ENCODE peak calls at places on chromosome 3, in five cellular contexts. Z, G, U, R and L are unnamed samples.

GRCh38 chr3:6113338-6113737 is 747.6 kb upstream of the GRM7 start:
- DNase-seq in Z (no peak), G (no peak), U (no peak), R (no peak), L (no peak)

GRCh38 chr3:70861855-70862254 is 549.4 kb upstream of the MDFIC2 start:
- DNase-seq in Z (no peak), G (no peak), U (no peak), R (no peak), L (no peak)

GRCh38 chr3:194312186-194312742 is 38.9 kb downstream of the CPN2 start:
- DNase-seq in Z (no peak), G (no peak), U (no peak), R (no peak), L (peak)

GRCh38 chr3:16137044-16137443 is 37.4 kb upstream of the GALNT15 start:
- DNase-seq in Z (no peak), G (no peak), U (no peak), R (no peak), L (no peak)

GRCh38 chr3:104750581-104750980 is 616.1 kb upstream of the ALCAM start:
- DNase-seq in Z (no peak), G (no peak), U (no peak), R (no peak), L (no peak)

GRCh38 chr3:23888617-23889228 is 28.1 kb downstream of the NKIRAS1 start:
- DNase-seq in Z (no peak), G (no peak), U (no peak), R (no peak), L (no peak)

GRCh38 chr3:44439499-44440295 is 37.8 kb downstream of the ZNF445 start:
- DNase-seq in Z (no peak), G (peak), U (peak), R (peak), L (peak)

GRCh38 chr3:66239513-66240135 is 18.8 kb downstream of the SLC25A26 start:
- DNase-seq in Z (no peak), G (no peak), U (no peak), R (no peak), L (no peak)

GRCh38 chr3:58008140-58009025 is at the start of gene FLNB:
- DNase-seq in Z (no peak), G (peak), U (peak), R (peak), L (peak)

GRCh38 chr3:62832569-62832968 is 42.6 kb downstream of the CADPS start:
- DNase-seq in Z (no peak), G (no peak), U (no peak), R (no peak), L (no peak)

GRCh38 chr3:62065985-62066693 is 307.2 kb downstream of the FEZF2 start:
- DNase-seq in Z (no peak), G (no peak), U (no peak), R (no peak), L (no peak)

GRCh38 chr3:181859518-181859917 is 147.8 kb downstream of the SOX2 start:
- DNase-seq in Z (no peak), G (no peak), U (no peak), R (no peak), L (no peak)

GRCh38 chr3:68295457-68295856 is 636.9 kb downstream of the TAFA4 start:
- DNase-seq in Z (no peak), G (no peak), U (no peak), R (no peak), L (no peak)

GRCh38 chr3:20023663-20024417 is 11.8 kb upstream of the PP2D1 start:
- DNase-seq in Z (no peak), G (no peak), U (peak), R (no peak), L (peak)

GRCh38 chr3:118447326-118447725 is 587.3 kb downstream of the IGSF11 start:
- DNase-seq in Z (no peak), G (no peak), U (no peak), R (no peak), L (no peak)

GRCh38 chr3:186418601-186419238 is 56.7 kb upstream of the DGKG start:
- DNase-seq in Z (no peak), G (no peak), U (no peak), R (no peak), L (no peak)

GRCh38 chr3:160815280-160815679 is 59.2 kb downstream of the PPM1L start:
- DNase-seq in Z (no peak), G (no peak), U (no peak), R (no peak), L (no peak)

GRCh38 chr3:111033470-111034108 is 38.0 kb upstream of the NECTIN3 start:
- DNase-seq in Z (no peak), G (no peak), U (no peak), R (no peak), L (no peak)

GRCh38 chr3:98855811-98856400 is 45.6 kb downstream of the DCBLD2 start:
- DNase-seq in Z (peak), G (no peak), U (no peak), R (no peak), L (no peak)

GRCh38 chr3:129435367-129435766 is 4.4 kb downstream of the MBD4 start:
- DNase-seq in Z (no peak), G (no peak), U (no peak), R (no peak), L (no peak)

GRCh38 chr3:111112913-111113312 is 41.3 kb downstream of the NECTIN3 start:
- DNase-seq in Z (no peak), G (no peak), U (no peak), R (no peak), L (no peak)

GRCh38 chr3:143783856-143784370 is 64.4 kb downstream of the SLC9A9 start:
- DNase-seq in Z (no peak), G (no peak), U (no peak), R (no peak), L (no peak)

GRCh38 chr3:143784446-143784845 is 63.8 kb downstream of the SLC9A9 start:
- DNase-seq in Z (no peak), G (no peak), U (no peak), R (no peak), L (no peak)

DNA sequence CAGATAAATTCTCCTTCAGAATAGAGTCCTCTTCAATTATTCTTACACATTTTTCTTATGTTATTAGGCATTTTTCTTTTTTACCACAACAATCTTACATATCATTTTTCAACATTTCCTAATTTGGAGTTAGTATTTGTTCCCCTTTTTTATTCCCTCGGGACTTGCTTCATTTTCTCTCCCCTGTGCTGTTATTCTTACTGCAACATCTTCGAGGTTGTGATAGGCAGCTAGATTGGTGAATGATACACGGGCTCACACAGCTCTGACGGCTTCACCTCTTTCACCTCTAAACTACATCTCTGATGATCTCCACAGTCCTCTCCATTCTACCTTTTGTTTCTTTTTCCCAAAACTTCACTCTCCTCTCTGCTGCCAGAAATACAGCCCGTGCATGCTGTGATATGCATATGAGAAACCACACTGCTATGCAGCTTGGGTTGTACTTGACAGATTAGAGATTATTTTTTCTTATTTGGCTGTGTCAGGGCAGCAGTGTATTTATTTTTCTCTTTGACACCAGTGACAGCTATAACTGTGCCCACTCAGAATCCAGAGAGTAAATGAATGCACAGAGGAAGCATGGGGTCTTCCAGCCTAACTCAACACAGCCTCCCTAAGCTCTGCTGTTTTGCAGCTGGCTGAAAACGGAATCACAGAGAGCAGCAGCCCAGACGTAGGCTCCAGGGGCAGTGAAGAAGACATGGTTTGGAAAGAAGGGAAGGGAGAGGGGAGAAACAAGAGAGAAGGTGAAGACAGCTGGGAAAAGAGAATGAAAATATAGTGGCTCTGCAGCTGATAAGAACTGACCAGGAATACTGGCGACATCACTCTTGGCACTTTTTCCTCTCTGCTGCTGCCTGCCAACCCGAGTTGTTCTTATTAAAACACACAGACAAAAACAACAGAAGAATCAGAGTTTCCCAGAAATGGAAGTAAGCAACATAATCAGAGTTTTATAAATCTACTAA is 61.8 kb downstream of the SLC9A9 start:
- DNase-seq in Z (no peak), G (no peak), U (peak), R (no peak), L (no peak)
- H3K4me3 ChIP-seq in Z (no peak), G (no peak), U (peak), R (no peak), L (no peak)

GRCh38 chr3:169914321-169914720 is 2.9 kb downstream of the SAMD7 start:
- DNase-seq in Z (peak), G (no peak), U (no peak), R (no peak), L (no peak)
- H3K4me3 ChIP-seq in Z (no peak), G (no peak), U (no peak), R (no peak), L (no peak)

GRCh38 chr3:113948015-113948917 is 453 bp downstream of the ZDHHC23 start:
- DNase-seq in Z (no peak), G (peak), U (peak), R (peak), L (peak)

GRCh38 chr3:113947372-113948014 is at the start of gene ZDHHC23:
- DNase-seq in Z (peak), G (peak), U (peak), R (peak), L (peak)

DNA sequence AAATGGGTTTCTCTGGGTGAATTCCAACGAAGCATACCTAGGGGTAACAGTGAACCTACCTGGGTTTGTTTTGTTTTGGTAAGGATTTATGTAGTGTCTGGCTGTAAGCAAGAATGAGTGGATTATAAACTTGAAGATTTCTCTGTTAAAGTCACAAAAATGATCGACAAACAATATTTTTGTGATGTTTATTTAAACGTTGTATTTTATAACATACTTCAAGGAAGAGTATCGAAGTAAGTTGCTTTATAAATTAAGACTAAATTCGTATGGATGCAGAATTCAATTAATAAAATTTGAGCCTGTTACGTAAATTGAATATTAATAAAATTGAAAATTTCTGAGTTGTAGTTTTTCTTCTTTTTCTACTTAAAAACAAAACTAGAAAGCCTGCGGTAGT is 982 bp upstream of the ZDHHC23 start:
- DNase-seq in Z (no peak), G (no peak), U (no peak), R (no peak), L (no peak)
- H3K4me3 ChIP-seq in Z (peak), G (no peak), U (no peak), R (peak), L (peak)

GRCh38 chr3:14848906-14849305 is 30.1 kb downstream of the FGD5 start:
- DNase-seq in Z (no peak), G (no peak), U (no peak), R (no peak), L (no peak)

GRCh38 chr3:14849831-14850230 is 31.1 kb downstream of the FGD5 start:
- DNase-seq in Z (no peak), G (no peak), U (no peak), R (peak), L (no peak)

GRCh38 chr3:14846481-14846880 is 27.7 kb downstream of the FGD5 start:
- DNase-seq in Z (no peak), G (no peak), U (no peak), R (no peak), L (no peak)

GRCh38 chr3:14845826-14846225 is 27.1 kb downstream of the FGD5 start:
- DNase-seq in Z (no peak), G (no peak), U (no peak), R (no peak), L (no peak)

GRCh38 chr3:14847613-14848541 is 29.1 kb downstream of the FGD5 start:
- DNase-seq in Z (peak), G (no peak), U (no peak), R (peak), L (no peak)
- H3K4me3 ChIP-seq in Z (peak), G (no peak), U (no peak), R (no peak), L (no peak)

DNA sequence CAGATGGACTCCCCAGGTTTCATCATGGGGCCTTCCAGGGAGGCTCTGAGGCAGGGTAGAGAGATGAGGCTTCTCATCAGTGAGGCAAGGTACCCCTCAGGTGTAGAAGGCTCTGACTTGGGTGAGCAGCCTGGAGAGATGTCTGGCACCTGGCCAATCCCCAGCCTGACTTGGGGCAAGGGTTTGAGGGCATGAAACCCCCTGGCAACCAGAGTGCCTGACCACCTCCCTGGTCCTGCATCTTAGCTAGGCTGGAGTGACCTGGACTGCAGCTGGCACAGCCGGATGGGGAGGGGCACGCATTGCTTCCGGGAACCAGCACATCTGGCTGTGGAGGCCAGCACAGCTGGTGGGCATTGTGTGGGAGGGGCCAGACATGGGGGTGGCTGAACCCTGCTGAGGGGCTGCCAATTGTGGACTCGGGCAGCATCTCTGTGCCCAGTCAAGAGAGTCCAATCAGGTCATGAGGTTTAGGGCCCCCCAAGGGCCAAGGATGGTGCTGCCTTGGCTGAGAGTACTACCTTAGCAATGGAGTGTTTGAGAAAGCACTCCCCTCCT is 1.9 kb downstream of the ZBTB47 start:
- DNase-seq in Z (no peak), G (no peak), U (peak), R (peak), L (no peak)
- H3K4me3 ChIP-seq in Z (peak), G (no peak), U (peak), R (peak), L (no peak)

GRCh38 chr3:46693897-46694235 is 387 bp upstream of the ALS2CL start:
- DNase-seq in Z (no peak), G (peak), U (peak), R (peak), L (no peak)
- H3K4me3 ChIP-seq in Z (peak), G (peak), U (peak), R (peak), L (peak)

GRCh38 chr3:43290961-43291360 is 4.6 kb downstream of the SNRK start:
- DNase-seq in Z (no peak), G (no peak), U (no peak), R (no peak), L (no peak)
- H3K4me3 ChIP-seq in Z (no peak), G (peak), U (no peak), R (peak), L (no peak)

GRCh38 chr3:86990734-86991481 is at the start of gene VGLL3:
- DNase-seq in Z (no peak), G (no peak), U (peak), R (peak), L (peak)

GRCh38 chr3:86989611-86990010 is 1.3 kb downstream of the VGLL3 start:
- DNase-seq in Z (no peak), G (no peak), U (no peak), R (no peak), L (no peak)

GRCh38 chr3:86991482-86991815 is 500 bp upstream of the VGLL3 start:
- DNase-seq in Z (no peak), G (no peak), U (no peak), R (no peak), L (no peak)

GRCh38 chr3:86988986-86989385 is 2.0 kb downstream of the VGLL3 start:
- DNase-seq in Z (no peak), G (no peak), U (no peak), R (no peak), L (no peak)

DNA sequence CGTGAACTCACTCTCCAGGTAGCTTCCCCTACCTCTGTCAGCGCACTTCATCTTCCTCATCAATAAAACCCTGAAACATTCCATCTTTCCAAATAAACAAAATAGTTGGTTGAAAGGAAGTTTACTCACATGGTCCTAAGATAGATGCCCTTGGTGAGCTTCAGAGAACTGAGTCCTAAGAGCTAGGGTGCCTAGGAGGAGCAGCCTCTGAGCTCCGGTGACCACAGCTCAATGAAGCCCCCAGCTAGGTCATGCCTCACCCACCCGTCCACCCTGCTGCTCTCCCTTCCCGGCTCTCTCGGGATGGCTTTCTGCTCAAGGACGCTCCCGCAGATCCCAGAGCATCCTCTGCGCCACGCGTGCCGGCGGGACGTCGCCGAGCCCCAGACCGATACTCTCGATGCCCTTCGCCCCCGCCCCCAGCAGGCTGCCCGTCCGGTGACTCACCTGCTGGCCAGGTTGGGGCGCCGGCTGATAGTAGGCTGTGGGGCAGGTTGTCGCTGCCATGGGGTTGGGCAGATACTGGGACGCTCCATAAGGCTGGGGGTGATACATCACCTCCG is 697 bp downstream of the VGLL3 start:
- DNase-seq in Z (no peak), G (no peak), U (peak), R (peak), L (peak)
- H3K4me3 ChIP-seq in Z (peak), G (no peak), U (peak), R (peak), L (peak)

GRCh38 chr3:171809513-171810277 is 588 bp downstream of the PLD1 start:
- DNase-seq in Z (no peak), G (peak), U (peak), R (no peak), L (peak)

GRCh38 chr3:171812811-171813210 is 2.5 kb upstream of the PLD1 start:
- DNase-seq in Z (no peak), G (no peak), U (no peak), R (no peak), L (no peak)

GRCh38 chr3:171811913-171812321 is 1.6 kb upstream of the PLD1 start:
- DNase-seq in Z (no peak), G (no peak), U (no peak), R (no peak), L (no peak)

GRCh38 chr3:171810278-171811058 is at the start of gene PLD1:
- DNase-seq in Z (no peak), G (peak), U (peak), R (peak), L (peak)

DNA sequence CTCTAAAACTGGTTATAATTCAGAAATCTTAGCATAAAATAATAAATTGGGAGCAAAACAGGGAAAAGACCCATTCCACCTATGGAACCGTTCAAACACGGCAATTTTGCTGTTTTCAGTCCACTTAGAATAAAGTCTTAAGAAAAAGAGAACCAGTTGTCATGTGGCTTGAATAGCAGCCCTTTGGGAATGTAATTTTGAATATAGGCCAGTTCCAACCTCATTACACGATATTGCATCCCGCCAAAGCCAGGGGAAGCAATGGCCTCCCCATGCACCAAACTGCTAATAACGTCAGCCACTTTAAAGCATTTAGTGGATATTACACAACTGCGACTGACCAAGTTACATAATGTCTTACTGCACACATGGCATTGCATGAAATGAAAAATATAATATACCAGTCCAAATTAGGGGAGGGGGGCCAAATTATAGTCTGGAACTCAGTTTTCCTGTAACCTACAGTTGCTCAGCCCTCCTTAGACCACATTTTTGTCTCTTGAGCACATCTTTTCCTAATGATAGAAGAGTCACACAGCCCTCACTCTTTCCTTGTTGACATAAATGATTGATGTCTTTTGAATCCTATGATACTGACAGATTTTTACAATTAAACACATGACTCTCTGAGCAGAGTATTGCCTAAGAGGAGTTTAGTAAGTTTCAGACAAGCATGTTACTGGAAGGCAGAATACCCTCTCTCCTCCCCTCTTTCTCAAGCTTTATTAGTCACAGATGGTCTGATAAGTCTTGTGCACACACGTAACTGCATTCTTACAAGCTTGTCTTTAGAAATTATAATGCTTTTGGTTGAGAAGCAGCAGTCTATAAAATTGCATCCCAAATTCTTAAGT is 1.0 kb upstream of the PLD1 start:
- DNase-seq in Z (no peak), G (no peak), U (no peak), R (no peak), L (no peak)
- H3K4me3 ChIP-seq in Z (peak), G (no peak), U (no peak), R (peak), L (peak)